ENCODE peak calls at places on chromosomes 13 and 19, in nine cellular contexts. K is lower leg skin, N is right lobe of liver, P is heart left ventricle, C is breast epithelium, S is uterus, H is gastrocnemius medialis, M is adrenal gland, E is spleen. O is an unnamed sample.

GRCh38 chr13:66534561-66534960 is 695.6 kb downstream of the PCDH9 start:
- DNase-seq in P (no peak), K (no peak), E (no peak), N (no peak), H (no peak), M (no peak), S (no peak), C (no peak), O (no peak)

GRCh38 chr19:55089279-55089944 is 13.7 kb downstream of the EPS8L1 start:
- DNase-seq in E (no peak), C (no peak), P (no peak), N (no peak), M (no peak), S (no peak), K (no peak), H (no peak), O (no peak)

GRCh38 chr19:17496337-17496997 is 15.0 kb upstream of the PGLS start:
- DNase-seq in M (peak), S (peak), P (peak), E (peak), N (peak), K (no peak), H (peak), C (no peak), O (peak)

GRCh38 chr19:45275370-45275971 is 24.4 kb downstream of the MARK4 start:
- DNase-seq in N (no peak), H (no peak), C (no peak), E (no peak), M (no peak), S (no peak), P (no peak), K (no peak), O (no peak)

GRCh38 chr19:12365094-12365371 is 450 bp downstream of the ZNF442 start:
- DNase-seq in S (peak), N (no peak), K (no peak), H (peak), P (no peak), M (peak), E (no peak), C (no peak), O (peak)

GRCh38 chr13:75485286-75486062 is 3.5 kb upstream of the TBC1D4 start:
- DNase-seq in E (no peak), N (no peak), K (no peak), S (no peak), M (no peak), P (no peak), C (no peak), H (no peak), O (no peak)

GRCh38 chr19:3852614-3853254 is 16.1 kb downstream of the ZFR2 start:
- DNase-seq in H (no peak), N (peak), M (no peak), P (no peak), S (no peak), K (no peak), C (no peak), E (no peak), O (peak)

GRCh38 chr13:90105881-90106496 is 1241.5 kb upstream of the MIR17HG start:
- DNase-seq in S (no peak), M (no peak), K (no peak), P (no peak), H (no peak), C (no peak), N (no peak), E (no peak), O (no peak)

GRCh38 chr19:6225232-6225635 is 54.5 kb downstream of the MLLT1 start:
- DNase-seq in S (no peak), C (no peak), P (peak), N (no peak), E (no peak), M (no peak), H (no peak), K (no peak), O (no peak)

GRCh38 chr13:32940601-32941000 is 75.6 kb upstream of the KL start:
- DNase-seq in S (no peak), E (no peak), C (no peak), P (peak), K (no peak), H (peak), N (no peak), M (peak), O (no peak)

GRCh38 chr19:54577334-54577733 is 3.7 kb downstream of the LILRA2 start:
- DNase-seq in N (no peak), C (no peak), H (no peak), E (no peak), P (no peak), S (no peak), M (no peak), K (no peak), O (no peak)

GRCh38 chr19:44003461-44004134 is 841 bp downstream of the ZNF230 start:
- DNase-seq in E (peak), K (no peak), N (no peak), C (no peak), S (no peak), P (no peak), H (no peak), M (no peak), O (peak)

GRCh38 chr13:30722361-30722760 is 13.0 kb upstream of the ALOX5AP start:
- DNase-seq in C (no peak), N (no peak), K (no peak), M (no peak), H (no peak), P (no peak), E (no peak), S (no peak), O (no peak)

GRCh38 chr19:15315101-15315500 is 17.2 kb downstream of the BRD4 start:
- DNase-seq in M (no peak), C (no peak), H (peak), P (no peak), K (no peak), N (no peak), E (no peak), S (no peak), O (no peak)

GRCh38 chr19:8196271-8196908 is 12.8 kb upstream of the CERS4 start:
- DNase-seq in N (no peak), E (no peak), K (no peak), H (no peak), S (no peak), P (no peak), M (no peak), C (no peak), O (no peak)
- TF ChIP-seq POLR2A in N (no peak), E (no peak), K (no peak), H (no peak), S (no peak), P (no peak), M (no peak), C (no peak), O (no peak)

GRCh38 chr19:23382955-23383354 is 12.3 kb downstream of the ZNF91 start:
- DNase-seq in H (no peak), K (no peak), M (no peak), E (no peak), N (no peak), C (no peak), S (no peak), P (no peak), O (peak)
- TF ChIP-seq POLR2A in H (no peak), K (no peak), M (no peak), E (no peak), N (no peak), C (no peak), S (no peak), P (no peak), O (no peak)

GRCh38 chr19:7638802-7639465 is 2.0 kb downstream of the STXBP2 start:
- DNase-seq in K (no peak), H (no peak), P (no peak), N (no peak), C (no peak), M (no peak), E (no peak), S (no peak), O (no peak)

GRCh38 chr19:7639863-7640348 is 3.0 kb downstream of the STXBP2 start:
- DNase-seq in S (no peak), K (no peak), N (no peak), P (no peak), M (no peak), C (no peak), H (no peak), E (no peak), O (no peak)

GRCh38 chr19:7642295-7643046 is 5.6 kb downstream of the STXBP2 start:
- DNase-seq in E (no peak), C (no peak), N (peak), S (no peak), M (no peak), H (no peak), K (no peak), P (no peak), O (no peak)

GRCh38 chr19:7640803-7641202 is 3.9 kb downstream of the STXBP2 start:
- DNase-seq in C (no peak), K (no peak), M (no peak), E (no peak), S (no peak), N (no peak), P (no peak), H (no peak), O (no peak)

GRCh38 chr19:7641288-7642276 is 4.7 kb downstream of the STXBP2 start:
- DNase-seq in S (no peak), C (no peak), E (no peak), M (no peak), P (no peak), H (no peak), K (no peak), N (no peak), O (no peak)
- TF ChIP-seq POLR2A in S (no peak), C (no peak), E (no peak), M (no peak), P (no peak), H (no peak), K (no peak), N (no peak), O (no peak)

GRCh38 chr13:29339386-29340272 is 255.9 kb downstream of the SLC7A1 start:
- DNase-seq in P (no peak), E (no peak), H (no peak), K (no peak), N (no peak), C (no peak), S (no peak), M (no peak), O (no peak)
- TF ChIP-seq POLR2A in P (no peak), E (no peak), H (no peak), K (no peak), N (no peak), C (no peak), S (no peak), M (no peak), O (no peak)

GRCh38 chr19:38336638-38337359 is 1.2 kb downstream of the CATSPERG start:
- DNase-seq in C (peak), N (peak), H (peak), P (peak), K (peak), M (peak), E (peak), S (peak), O (peak)
- TF ChIP-seq POLR2A in C (no peak), N (no peak), H (peak), P (no peak), K (no peak), M (no peak), E (no peak), S (no peak), O (no peak)